ENCODE peak calls at places on chromosome 13, in eight cellular contexts. A is kidney epithelial cell, W is AG10803, Q is GM12865, G is body of pancreas, J is MM.1S, C is astrocyte of the cerebellum, E is AG04450. K is an unnamed sample.

GRCh38 chr13:35714588-35714987 is 238.1 kb upstream of the MAB21L1 start:
- DNase-seq in A (no peak), W (no peak), Q (no peak), G (no peak), J (no peak), C (no peak), E (no peak), K (no peak)

GRCh38 chr13:100484708-100485107 is 103.9 kb downstream of the GGACT start:
- DNase-seq in A (no peak), W (no peak), Q (no peak), G (no peak), J (no peak), C (no peak), E (no peak), K (no peak)

GRCh38 chr13:98761126-98761978 is 8.9 kb upstream of the SLC15A1 start:
- DNase-seq in A (no peak), W (peak), Q (peak), G (peak), J (peak), C (peak), E (peak), K (no peak)

GRCh38 chr13:86946734-86947133 is 724.4 kb upstream of the SLITRK5 start:
- DNase-seq in A (no peak), W (no peak), Q (no peak), G (no peak), J (peak), C (no peak), E (no peak), K (no peak)

GRCh38 chr13:75792526-75793187 is 156.5 kb downstream of the LMO7 start:
- DNase-seq in A (peak), W (peak), Q (no peak), G (peak), J (no peak), C (no peak), E (peak), K (no peak)

GRCh38 chr13:30690282-30691188 is 44.8 kb upstream of the ALOX5AP start:
- DNase-seq in A (peak), W (peak), Q (peak), G (peak), J (peak), C (peak), E (peak), K (no peak)

GRCh38 chr13:48571121-48571901 is 38.4 kb upstream of the RCBTB2 start:
- DNase-seq in A (no peak), W (peak), Q (no peak), G (no peak), J (no peak), C (peak), E (peak), K (no peak)

GRCh38 chr13:81116461-81117282 is 775.7 kb upstream of the SPRY2 start:
- DNase-seq in A (no peak), W (no peak), Q (no peak), G (no peak), J (peak), C (no peak), E (no peak), K (no peak)

GRCh38 chr13:51912091-51912490 is 50.3 kb downstream of the CCDC70 start:
- DNase-seq in A (no peak), W (no peak), Q (no peak), G (peak), J (no peak), C (no peak), E (no peak), K (no peak)

GRCh38 chr13:93248627-93249047 is 22.0 kb downstream of the GPC6 start:
- DNase-seq in A (no peak), W (no peak), Q (no peak), G (peak), J (no peak), C (peak), E (no peak), K (peak)
- TF ChIP-seq CTCF in A (peak), W (no peak), Q (peak), G (peak), J (no peak), C (peak), E (peak), K (peak)

DNA sequence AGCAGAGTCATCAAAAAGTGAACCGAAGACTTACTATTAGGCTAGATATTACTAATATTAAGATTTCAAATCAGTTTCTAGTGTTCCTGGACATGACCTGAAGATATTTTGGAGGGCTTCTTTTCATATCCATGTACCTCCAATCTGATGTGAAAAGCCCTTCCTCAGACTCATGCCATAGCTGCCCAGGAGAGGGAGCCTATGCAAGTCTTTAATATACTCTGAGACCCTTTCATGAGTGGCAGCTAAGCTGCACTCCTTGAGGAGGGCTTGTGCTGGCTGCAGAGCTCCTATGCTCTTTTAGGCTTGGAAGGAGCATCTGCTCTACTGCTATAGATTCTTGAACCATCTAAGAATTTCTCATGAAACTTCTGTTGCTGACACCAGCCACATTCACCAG is 715.3 kb downstream of the OLFM4 start:
- DNase-seq in A (no peak), W (no peak), Q (no peak), G (no peak), J (no peak), C (no peak), E (no peak), K (no peak)
- TF ChIP-seq CTCF in A (no peak), W (no peak), Q (no peak), G (no peak), J (no peak), C (no peak), E (no peak), K (peak)

GRCh38 chr13:114143806-114144605 is 11.6 kb upstream of the RASA3 start:
- DNase-seq in A (peak), W (no peak), Q (peak), G (peak), J (no peak), C (no peak), E (no peak), K (peak)
- TF ChIP-seq CTCF in A (peak), W (no peak), Q (peak), G (no peak), J (no peak), C (peak), E (peak), K (no peak)

DNA sequence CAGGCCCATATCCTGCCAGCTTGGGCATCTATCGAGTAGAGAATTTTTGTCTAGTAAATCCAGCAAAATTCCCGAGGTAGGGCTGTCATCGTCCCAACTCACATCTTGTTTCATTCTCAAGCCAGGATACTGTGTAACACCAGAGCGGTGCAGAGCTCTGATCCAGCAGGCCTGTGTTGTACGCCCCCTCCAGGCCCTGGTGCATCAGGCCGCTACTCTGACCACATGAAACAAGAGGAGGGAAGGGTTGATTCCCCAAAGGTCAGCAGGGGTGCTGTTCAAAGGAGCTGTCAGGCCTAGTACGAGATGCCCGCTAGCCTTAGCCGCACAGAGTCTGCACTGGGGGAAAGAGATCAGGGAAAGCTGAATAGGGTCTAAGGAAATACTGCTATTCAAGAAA is 276.0 kb downstream of the SLC7A1 start:
- DNase-seq in A (no peak), W (no peak), Q (no peak), G (no peak), J (no peak), C (no peak), E (no peak), K (peak)
- TF ChIP-seq CTCF in A (no peak), W (no peak), Q (no peak), G (no peak), J (no peak), C (no peak), E (no peak), K (no peak)

GRCh38 chr13:39379667-39380655 is 223.0 kb downstream of the LHFPL6 start:
- DNase-seq in A (no peak), W (peak), Q (no peak), G (no peak), J (no peak), C (no peak), E (no peak), K (no peak)
- TF ChIP-seq CTCF in A (no peak), W (no peak), Q (no peak), G (no peak), J (no peak), C (no peak), E (no peak), K (no peak)